ENCODE peak calls at places on chromosomes 16 and 17, in seven cellular contexts. X is hepatocyte, Q is cardiac fibroblast, V is glutamatergic neuron, K is neural progenitor cell, Z is fibroblast of lung, E is endodermal cell. G is an unnamed sample.

GRCh38 chr16:70523621-70524405 is at the start of gene SF3B3:
- DNase-seq in X (peak), Q (peak), V (no peak), K (peak), Z (no peak), E (peak), G (peak)

GRCh38 chr17:73099504-73099903 is 7.0 kb upstream of the SLC39A11 start:
- DNase-seq in X (no peak), Q (no peak), V (no peak), K (no peak), Z (no peak), E (no peak), G (no peak)

GRCh38 chr16:68086336-68086821 is 1.2 kb downstream of the NFATC3 start:
- DNase-seq in X (no peak), Q (peak), V (no peak), K (peak), Z (peak), E (no peak), G (no peak)

GRCh38 chr17:49554694-49555494 is 20.8 kb upstream of the NXPH3 start:
- DNase-seq in X (no peak), Q (no peak), V (no peak), K (peak), Z (no peak), E (peak), G (no peak)

GRCh38 chr16:84096447-84097005 is 20.2 kb downstream of the MBTPS1 start:
- DNase-seq in X (peak), Q (no peak), V (no peak), K (no peak), Z (no peak), E (no peak), G (peak)

GRCh38 chr16:22191966-22192260 is 14.2 kb upstream of the EEF2K start:
- DNase-seq in X (peak), Q (no peak), V (no peak), K (no peak), Z (no peak), E (no peak), G (peak)

GRCh38 chr16:54277845-54278703 is 8.5 kb downstream of the IRX3 start:
- DNase-seq in X (no peak), Q (no peak), V (peak), K (peak), Z (no peak), E (peak), G (no peak)

GRCh38 chr16:10992112-10992511 is 47.7 kb downstream of the CLEC16A start:
- DNase-seq in X (no peak), Q (peak), V (no peak), K (no peak), Z (peak), E (no peak), G (no peak)

GRCh38 chr17:76427457-76428231 is 25.3 kb downstream of the UBE2O start:
- DNase-seq in X (no peak), Q (peak), V (no peak), K (no peak), Z (peak), E (no peak), G (peak)

GRCh38 chr17:13478326-13478830 is 123.4 kb downstream of the HS3ST3A1 start:
- DNase-seq in X (no peak), Q (no peak), V (no peak), K (no peak), Z (peak), E (no peak), G (no peak)

GRCh38 chr17:3585826-3586225 is 23.4 kb downstream of the TRPV1 start:
- DNase-seq in X (no peak), Q (no peak), V (no peak), K (no peak), Z (no peak), E (peak), G (no peak)

DNA sequence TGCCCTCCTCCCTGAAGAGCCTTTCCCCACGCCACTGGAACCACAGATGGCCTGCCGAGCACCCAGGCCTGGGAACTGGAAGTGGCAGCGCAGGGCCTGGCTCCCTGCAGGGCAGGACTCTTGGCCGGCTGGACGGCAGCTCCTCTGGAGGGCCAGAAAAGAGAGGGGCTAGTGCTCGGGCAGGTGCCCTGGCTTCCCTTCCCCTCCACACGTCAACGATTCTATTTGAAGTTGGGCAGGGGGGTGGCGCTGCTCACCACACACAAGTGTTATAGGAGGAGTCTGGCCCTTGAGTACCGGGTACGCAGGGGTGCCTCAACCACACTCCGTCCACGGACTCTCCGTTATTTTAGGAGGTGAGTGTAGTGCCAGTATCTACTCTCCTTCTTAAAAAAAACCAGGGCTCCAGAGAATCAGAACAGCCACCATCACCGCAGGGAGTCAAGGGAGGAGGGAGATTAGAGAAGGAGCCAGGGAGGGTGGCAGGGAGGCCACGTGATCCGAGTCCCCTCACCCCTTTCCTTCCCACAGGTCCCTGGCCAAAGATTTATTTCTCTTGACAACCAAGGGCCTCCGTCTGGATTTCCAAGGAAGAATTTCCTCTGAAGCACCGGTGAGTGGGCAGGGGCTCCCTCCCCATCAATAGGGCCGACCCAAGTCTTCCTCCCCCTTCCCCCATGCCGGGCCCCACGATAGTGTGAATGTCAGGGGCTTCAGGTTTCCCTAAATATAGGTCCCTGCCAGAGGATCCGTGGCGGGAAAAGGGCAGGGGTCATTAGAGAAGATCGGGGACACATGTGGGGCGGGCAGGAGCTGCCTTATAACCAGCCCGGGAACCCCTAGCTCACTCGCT is 1.4 kb upstream of the ALDOA start:
- DNase-seq in X (peak), Q (peak), V (no peak), K (peak), Z (peak), E (peak), G (peak)
- TF ChIP-seq CTCF in X (peak), Q (peak), V (no peak), K (peak), Z (peak), E (peak), G (no peak)

GRCh38 chr17:34706029-34706428 is 126.6 kb downstream of the TMEM132E start:
- DNase-seq in X (peak), Q (peak), V (no peak), K (peak), Z (peak), E (peak), G (no peak)

GRCh38 chr17:34710226-34710625 is 130.8 kb downstream of the TMEM132E start:
- DNase-seq in X (no peak), Q (no peak), V (no peak), K (no peak), Z (no peak), E (no peak), G (no peak)

GRCh38 chr17:34712481-34713195 is 133.3 kb downstream of the TMEM132E start:
- DNase-seq in X (no peak), Q (no peak), V (no peak), K (no peak), Z (no peak), E (peak), G (no peak)

GRCh38 chr17:34711646-34712045 is 132.3 kb downstream of the TMEM132E start:
- DNase-seq in X (no peak), Q (no peak), V (no peak), K (no peak), Z (no peak), E (peak), G (no peak)

GRCh38 chr17:34709108-34709779 is 129.9 kb downstream of the TMEM132E start:
- DNase-seq in X (no peak), Q (no peak), V (no peak), K (no peak), Z (no peak), E (peak), G (no peak)
- TF ChIP-seq CTCF in X (no peak), Q (no peak), V (no peak), K (no peak), Z (no peak), E (no peak), G (no peak)

GRCh38 chr17:2092253-2092652 is 37.4 kb downstream of the HIC1 start:
- DNase-seq in X (no peak), Q (no peak), V (no peak), K (no peak), Z (no peak), E (peak), G (no peak)
- TF ChIP-seq CTCF in X (no peak), Q (no peak), V (no peak), K (no peak), Z (no peak), E (peak), G (no peak)

DNA sequence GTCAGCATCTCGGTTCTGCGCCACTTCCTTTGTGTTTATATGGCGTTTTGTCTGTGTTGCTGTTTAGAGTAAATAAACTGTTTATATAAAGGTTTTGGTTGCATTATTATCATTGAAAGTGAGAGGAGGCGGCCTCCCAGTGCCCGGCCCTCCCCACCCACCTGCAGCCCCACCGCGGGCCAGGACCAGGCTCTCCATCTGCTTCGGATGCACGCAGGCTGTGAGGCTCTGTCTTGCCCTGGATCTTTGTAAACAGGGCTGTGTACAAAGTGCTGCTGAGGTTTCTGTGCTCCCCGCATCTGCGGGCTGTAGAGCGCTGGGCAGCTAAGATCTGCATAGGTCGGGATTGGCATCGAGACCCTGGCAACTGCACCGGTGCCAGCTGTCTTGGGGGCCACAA is 8.2 kb upstream of the BAIAP3 start:
- DNase-seq in X (no peak), Q (no peak), V (no peak), K (no peak), Z (no peak), E (no peak), G (no peak)
- TF ChIP-seq CTCF in X (no peak), Q (no peak), V (no peak), K (no peak), Z (no peak), E (no peak), G (no peak)

GRCh38 chr17:60039096-60039495 is 39.6 kb downstream of the HEATR6 start:
- DNase-seq in X (no peak), Q (no peak), V (no peak), K (no peak), Z (peak), E (peak), G (no peak)

GRCh38 chr17:60040843-60041242 is 37.9 kb downstream of the HEATR6 start:
- DNase-seq in X (no peak), Q (no peak), V (no peak), K (no peak), Z (no peak), E (no peak), G (no peak)

GRCh38 chr17:60039509-60040442 is 38.9 kb downstream of the HEATR6 start:
- DNase-seq in X (no peak), Q (no peak), V (no peak), K (no peak), Z (no peak), E (peak), G (no peak)

DNA sequence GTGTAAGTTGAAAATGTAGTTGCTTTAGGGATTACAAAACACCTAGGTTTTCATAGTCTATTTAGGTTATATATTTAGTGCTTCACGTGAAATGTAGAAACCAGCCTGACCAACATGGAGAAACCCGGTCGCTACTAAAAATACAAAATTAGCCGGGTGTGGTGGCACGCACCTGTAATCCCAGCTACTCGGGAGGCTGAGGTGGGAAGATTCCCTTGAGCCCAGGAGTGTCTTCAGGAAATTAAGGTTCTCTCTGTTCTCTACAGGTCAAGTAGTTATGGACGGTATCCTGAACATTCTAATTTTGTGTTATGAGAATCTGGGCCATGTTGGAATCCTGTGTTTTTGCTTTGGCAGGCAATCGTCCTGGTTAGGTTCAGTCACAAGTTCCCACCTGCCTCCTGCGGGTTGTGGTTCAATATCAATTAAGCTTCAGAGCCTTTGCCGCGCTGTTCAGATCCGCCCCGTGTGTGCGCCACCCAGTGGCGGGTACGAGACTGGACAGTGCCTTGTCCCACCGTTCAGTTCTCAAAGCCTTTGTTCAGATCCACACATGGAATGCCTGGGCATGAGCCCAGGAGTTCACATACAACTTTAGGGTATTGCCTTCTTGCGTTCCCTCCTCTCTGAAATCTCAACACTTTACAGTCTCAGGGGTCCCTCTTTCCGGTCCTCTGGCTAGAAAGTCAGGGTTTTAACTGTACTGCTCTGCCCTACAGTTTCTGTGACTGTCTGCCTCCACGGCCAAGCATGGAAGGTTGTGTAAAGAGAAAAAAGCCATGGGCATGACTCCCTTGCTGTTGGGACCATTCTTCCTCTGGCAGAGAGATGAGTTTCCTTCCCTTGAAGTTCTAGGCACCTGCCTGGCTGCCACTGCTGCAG is 41.7 kb downstream of the HEATR6 start:
- DNase-seq in X (peak), Q (peak), V (peak), K (peak), Z (peak), E (peak), G (peak)
- TF ChIP-seq CTCF in X (peak), Q (peak), V (peak), K (peak), Z (peak), E (peak), G (peak)

DNA sequence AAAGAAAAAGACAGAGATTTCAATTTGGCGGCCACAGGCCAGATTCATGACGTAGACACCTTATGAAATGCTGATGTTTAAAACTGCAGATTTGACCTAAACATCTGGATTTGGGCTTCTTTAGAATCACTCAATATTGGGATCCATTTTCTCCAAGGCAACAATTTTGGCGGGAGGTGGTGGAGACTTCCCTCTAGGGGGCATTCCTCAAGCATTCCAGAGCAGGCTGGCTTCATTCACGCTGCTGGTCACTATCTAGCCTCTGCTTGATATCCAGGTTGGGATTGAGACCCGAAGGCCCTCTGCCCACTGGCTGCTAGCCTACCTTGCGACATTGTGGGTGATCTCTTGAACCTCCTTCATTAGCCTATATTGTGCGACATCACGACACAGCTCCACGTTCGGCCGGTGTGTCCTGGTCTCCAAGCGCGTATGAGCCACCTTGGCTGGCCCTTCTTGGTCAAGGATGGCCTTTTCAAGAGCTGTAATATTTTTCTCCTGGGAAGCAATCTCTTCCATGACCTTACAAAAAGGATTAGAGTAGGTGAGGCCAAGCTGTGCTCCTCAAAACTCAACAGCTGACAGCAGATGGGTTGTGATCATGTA is 24.5 kb downstream of the FBXO39 start:
- DNase-seq in X (no peak), Q (no peak), V (no peak), K (peak), Z (no peak), E (peak), G (no peak)
- TF ChIP-seq CTCF in X (peak), Q (no peak), V (no peak), K (peak), Z (no peak), E (peak), G (no peak)

GRCh38 chr16:58338205-58338604 is 43.4 kb upstream of the PRSS54 start:
- DNase-seq in X (no peak), Q (peak), V (no peak), K (no peak), Z (no peak), E (no peak), G (no peak)

GRCh38 chr16:58336332-58337089 is 41.7 kb upstream of the PRSS54 start:
- DNase-seq in X (peak), Q (peak), V (peak), K (peak), Z (peak), E (peak), G (peak)

GRCh38 chr16:58333937-58334336 is 39.1 kb upstream of the PRSS54 start:
- DNase-seq in X (peak), Q (no peak), V (no peak), K (no peak), Z (no peak), E (no peak), G (no peak)

GRCh38 chr16:58337090-58337444 is 42.2 kb upstream of the PRSS54 start:
- DNase-seq in X (no peak), Q (no peak), V (no peak), K (peak), Z (no peak), E (no peak), G (no peak)

GRCh38 chr16:58339452-58339938 is 44.7 kb upstream of the PRSS54 start:
- DNase-seq in X (no peak), Q (peak), V (no peak), K (peak), Z (peak), E (peak), G (no peak)
- TF ChIP-seq CTCF in X (peak), Q (peak), V (no peak), K (peak), Z (peak), E (peak), G (no peak)

G was measured in transverse colon.